ENCODE peak calls at places on chromosomes 11 and 22, in seven cellular contexts. N, W, X, D, Z, R and Y are unnamed samples.

GRCh38 chr11:68113986-68114385 is 7.2 kb downstream of the CHKA start:
- DNase-seq in X (no peak), R (no peak), D (no peak), Z (no peak), N (no peak), W (no peak), Y (no peak)

GRCh38 chr22:49540084-49540483 is 287.6 kb downstream of the BRD1 start:
- DNase-seq in W (no peak), X (no peak), N (no peak), Z (no peak), D (no peak), R (no peak), Y (no peak)

GRCh38 chr11:114553642-114554041 is 6.0 kb downstream of the NXPE1 start:
- DNase-seq in D (no peak), R (no peak), N (no peak), Z (no peak), X (no peak), W (no peak), Y (no peak)

GRCh38 chr22:30922151-30922611 is 46.4 kb downstream of the MORC2 start:
- DNase-seq in N (no peak), W (peak; percentile 70), Z (peak; percentile 85), D (peak; percentile 92), R (peak; percentile 8), X (peak; percentile 25), Y (peak; percentile 71)

GRCh38 chr11:69471329-69472052 is 10.0 kb upstream of the LINC01488 start:
- DNase-seq in X (peak; percentile 90), R (no peak), W (no peak), N (no peak), D (peak; percentile 61), Z (no peak), Y (no peak)

GRCh38 chr11:10930961-10931760 is 73.3 kb upstream of the ZBED5 start:
- DNase-seq in N (peak; percentile 63), W (peak; percentile 8), Z (peak; percentile 45), X (peak; percentile 86), R (peak; percentile 31), D (peak; percentile 93), Y (peak; percentile 65)

GRCh38 chr11:109677240-109677639 is 255.2 kb downstream of the C11orf87 start:
- DNase-seq in W (no peak), Z (no peak), D (no peak), R (no peak), X (no peak), N (no peak), Y (no peak)

GRCh38 chr11:42253156-42253555 is 793.7 kb upstream of the LRRC4C start:
- DNase-seq in W (no peak), N (no peak), X (no peak), R (no peak), D (no peak), Z (no peak), Y (no peak)

GRCh38 chr11:65498042-65498726 is 661 bp upstream of the MALAT1 start:
- DNase-seq in W (peak; percentile 45), D (peak; percentile 84), R (peak; percentile 81), Z (peak; percentile 80), X (peak; percentile 78), N (peak; percentile 63), Y (peak; percentile 71)

GRCh38 chr11:65425971-65426838 is 3.6 kb downstream of the NEAT1 start:
- DNase-seq in R (peak; percentile 29), X (no peak), N (no peak), Z (peak; percentile 83), W (no peak), D (no peak), Y (peak; percentile 42)

GRCh38 chr11:120191058-120191457 is 19.8 kb upstream of the OAF start:
- DNase-seq in Z (no peak), X (no peak), D (no peak), W (no peak), R (no peak), N (no peak), Y (no peak)

GRCh38 chr11:14248577-14248976 is 110.4 kb downstream of the RRAS2 start:
- DNase-seq in X (peak; percentile 82), N (no peak), D (no peak), R (peak; percentile 63), W (no peak), Z (peak; percentile 37), Y (no peak)

GRCh38 chr11:117072517-117073218 is 25.6 kb downstream of the SIK3 start:
- DNase-seq in W (no peak), R (no peak), N (no peak), D (no peak), X (no peak), Z (no peak), Y (peak; percentile 22)

GRCh38 chr11:108805030-108805429 is 140.2 kb downstream of the DDX10 start:
- DNase-seq in R (no peak), N (no peak), X (no peak), W (no peak), D (no peak), Z (no peak), Y (no peak)

GRCh38 chr11:63838682-63839507 is at the start of gene MARK2:
- DNase-seq in X (peak; percentile 99), Z (peak; percentile 100), D (peak; percentile 99), W (peak; percentile 99), N (peak; percentile 98), R (peak; percentile 98), Y (peak; percentile 99)

GRCh38 chr11:120055646-120056045 is 82.3 kb downstream of the TRIM29 start:
- DNase-seq in X (peak; percentile 62), Z (no peak), N (no peak), W (no peak), R (no peak), D (no peak), Y (no peak)

GRCh38 chr11:122105009-122105828 is 10.8 kb downstream of the BLID start:
- DNase-seq in X (peak; percentile 24), N (no peak), Z (no peak), W (no peak), D (no peak), R (no peak), Y (no peak)